ENCODE peak calls at places on chromosomes 12 and 14, in four cellular contexts. One of them, this sample, is unnamed.
A peak's percentile ranks its signal among the peaks of the same experiment; 100 is the strongest.

GRCh38 chr14:77556946-77557345 is 58.3 kb upstream of the ISM2 start:
- DNase-seq in Peyer's patch: no peak
- DNase-seq in endodermal cell: no peak
- DNase-seq in cardiac fibroblast: no peak
- DNase-seq in this sample: no peak

GRCh38 chr14:87148655-87149054 is 844.3 kb downstream of the GALC start:
- DNase-seq in endodermal cell: no peak
- DNase-seq in Peyer's patch: no peak
- DNase-seq in cardiac fibroblast: no peak
- DNase-seq in this sample: no peak

GRCh38 chr12:99092100-99092851 is 447.2 kb downstream of the APAF1 start:
- DNase-seq in endodermal cell: no peak
- DNase-seq in cardiac fibroblast: no peak
- DNase-seq in Peyer's patch: no peak
- DNase-seq in this sample: no peak

GRCh38 chr14:82412545-82412944 is 878.9 kb upstream of the SEL1L start:
- DNase-seq in endodermal cell: no peak
- DNase-seq in Peyer's patch: no peak
- DNase-seq in cardiac fibroblast: no peak
- DNase-seq in this sample: no peak

GRCh38 chr12:90896164-90896563 is 58.8 kb downstream of the CCER1 start:
- DNase-seq in cardiac fibroblast: peak; percentile 51
- DNase-seq in endodermal cell: peak; percentile 50
- DNase-seq in Peyer's patch: no peak
- DNase-seq in this sample: no peak

GRCh38 chr14:92646952-92647461 is 101.4 kb downstream of the LGMN start:
- DNase-seq in cardiac fibroblast: peak; percentile 97
- DNase-seq in Peyer's patch: no peak
- DNase-seq in endodermal cell: no peak
- DNase-seq in this sample: no peak

GRCh38 chr14:74524813-74525135 is 31.2 kb downstream of the ISCA2 start:
- DNase-seq in cardiac fibroblast: no peak
- DNase-seq in Peyer's patch: no peak
- DNase-seq in endodermal cell: no peak
- DNase-seq in this sample: no peak

GRCh38 chr14:50773632-50774541 is 57.1 kb downstream of the NIN start:
- DNase-seq in endodermal cell: peak; percentile 91
- DNase-seq in cardiac fibroblast: peak; percentile 41
- DNase-seq in Peyer's patch: no peak
- DNase-seq in this sample: no peak

GRCh38 chr12:12376636-12377448 is 20.0 kb downstream of the BORCS5 start:
- DNase-seq in endodermal cell: no peak
- DNase-seq in cardiac fibroblast: peak; percentile 88
- DNase-seq in Peyer's patch: no peak
- DNase-seq in this sample: peak; percentile 57

GRCh38 chr14:70624972-70625371 is 16.7 kb upstream of the TTC9 start:
- DNase-seq in Peyer's patch: no peak
- DNase-seq in cardiac fibroblast: no peak
- DNase-seq in endodermal cell: no peak
- DNase-seq in this sample: no peak

GRCh38 chr14:103723176-103724081 is 7.8 kb downstream of the ZFYVE21 start:
- DNase-seq in Peyer's patch: no peak
- DNase-seq in cardiac fibroblast: peak; percentile 21
- DNase-seq in endodermal cell: no peak
- DNase-seq in this sample: no peak

GRCh38 chr14:95841680-95842079 is 35.0 kb upstream of the TUNAR start:
- DNase-seq in cardiac fibroblast: no peak
- DNase-seq in endodermal cell: no peak
- DNase-seq in Peyer's patch: no peak
- DNase-seq in this sample: no peak

GRCh38 chr14:101821528-101821927 is 60.0 kb downstream of the PPP2R5C start:
- DNase-seq in cardiac fibroblast: no peak
- DNase-seq in Peyer's patch: peak; percentile 65
- DNase-seq in endodermal cell: no peak
- DNase-seq in this sample: no peak

GRCh38 chr14:50670196-50670875 is 2.2 kb upstream of the SAV1 start:
- DNase-seq in Peyer's patch: no peak
- DNase-seq in cardiac fibroblast: no peak
- DNase-seq in endodermal cell: peak; percentile 67
- DNase-seq in this sample: no peak

GRCh38 chr14:75222208-75222701 is 45.8 kb upstream of the TMED10 start:
- DNase-seq in Peyer's patch: peak; percentile 67
- DNase-seq in cardiac fibroblast: peak; percentile 88
- DNase-seq in endodermal cell: no peak
- DNase-seq in this sample: peak; percentile 55

GRCh38 chr12:132356686-132357622 is 27.6 kb upstream of the GALNT9 start:
- DNase-seq in cardiac fibroblast: peak; percentile 81
- DNase-seq in endodermal cell: peak; percentile 92
- DNase-seq in Peyer's patch: peak; percentile 53
- DNase-seq in this sample: no peak

GRCh38 chr14:31677630-31678029 is 116.4 kb downstream of the NUBPL start:
- DNase-seq in Peyer's patch: no peak
- DNase-seq in cardiac fibroblast: no peak
- DNase-seq in endodermal cell: no peak
- DNase-seq in this sample: no peak

GRCh38 chr12:55706840-55707671 is 648 bp downstream of the ITGA7 start:
- DNase-seq in cardiac fibroblast: no peak
- DNase-seq in endodermal cell: peak; percentile 87
- DNase-seq in Peyer's patch: no peak
- DNase-seq in this sample: no peak

GRCh38 chr12:96989916-96990315 is 82.9 kb downstream of the NEDD1 start:
- DNase-seq in Peyer's patch: no peak
- DNase-seq in endodermal cell: peak; percentile 87
- DNase-seq in cardiac fibroblast: no peak
- DNase-seq in this sample: no peak

GRCh38 chr14:78586681-78587080 is 416.5 kb downstream of the NRXN3 start:
- DNase-seq in endodermal cell: no peak
- DNase-seq in Peyer's patch: no peak
- DNase-seq in cardiac fibroblast: no peak
- DNase-seq in this sample: no peak

GRCh38 chr12:31323466-31324115 is 2.4 kb downstream of the SINHCAF start:
- DNase-seq in Peyer's patch: peak; percentile 81
- DNase-seq in cardiac fibroblast: peak; percentile 13
- DNase-seq in endodermal cell: no peak
- DNase-seq in this sample: peak; percentile 80

GRCh38 chr12:76083761-76084276 is 666 bp downstream of the NAP1L1 start:
- DNase-seq in Peyer's patch: peak; percentile 80
- DNase-seq in cardiac fibroblast: peak; percentile 80
- DNase-seq in endodermal cell: peak; percentile 94
- DNase-seq in this sample: peak; percentile 82

GRCh38 chr12:57612711-57613426 is 1.6 kb downstream of the ARHGEF25 start:
- DNase-seq in Peyer's patch: no peak
- DNase-seq in cardiac fibroblast: no peak
- DNase-seq in endodermal cell: peak; percentile 45
- DNase-seq in this sample: no peak

GRCh38 chr12:107105410-107105703 is 12.0 kb upstream of the CRY1 start:
- DNase-seq in endodermal cell: no peak
- DNase-seq in Peyer's patch: no peak
- DNase-seq in cardiac fibroblast: no peak
- DNase-seq in this sample: no peak

GRCh38 chr14:75720828-75721227 is 59.8 kb downstream of the TTLL5 start:
- DNase-seq in Peyer's patch: no peak
- DNase-seq in endodermal cell: no peak
- DNase-seq in cardiac fibroblast: peak; percentile 93
- DNase-seq in this sample: no peak

GRCh38 chr12:58976146-58976545 is 55.8 kb upstream of the LRIG3 start:
- DNase-seq in Peyer's patch: no peak
- DNase-seq in endodermal cell: no peak
- DNase-seq in cardiac fibroblast: no peak
- DNase-seq in this sample: no peak

GRCh38 chr12:79186506-79186905 is 321.9 kb downstream of the SYT1 start:
- DNase-seq in cardiac fibroblast: no peak
- DNase-seq in endodermal cell: no peak
- DNase-seq in Peyer's patch: no peak
- DNase-seq in this sample: no peak

GRCh38 chr12:83945871-83946270 is 966.7 kb downstream of the SLC6A15 start:
- DNase-seq in endodermal cell: no peak
- DNase-seq in cardiac fibroblast: peak; percentile 26
- DNase-seq in Peyer's patch: no peak
- DNase-seq in this sample: no peak

GRCh38 chr12:92745874-92746553 is 43.2 kb downstream of the PLEKHG7 start:
- DNase-seq in cardiac fibroblast: peak; percentile 97
- DNase-seq in Peyer's patch: peak; percentile 64
- DNase-seq in endodermal cell: no peak
- DNase-seq in this sample: no peak

GRCh38 chr12:22082190-22082701 is 36.2 kb downstream of the CMAS start:
- DNase-seq in cardiac fibroblast: no peak
- DNase-seq in Peyer's patch: no peak
- DNase-seq in endodermal cell: peak; percentile 60
- DNase-seq in this sample: no peak

GRCh38 chr14:93923586-93923985 is 3.6 kb upstream of the FAM181A start:
- DNase-seq in cardiac fibroblast: no peak
- DNase-seq in endodermal cell: no peak
- DNase-seq in Peyer's patch: no peak
- DNase-seq in this sample: no peak

GRCh38 chr12:52311282-52311643 is 9.9 kb downstream of the KRT83 start:
- DNase-seq in Peyer's patch: no peak
- DNase-seq in endodermal cell: peak; percentile 35
- DNase-seq in cardiac fibroblast: peak; percentile 59
- DNase-seq in this sample: no peak

GRCh38 chr12:52310622-52311281 is 10.4 kb downstream of the KRT83 start:
- DNase-seq in endodermal cell: no peak
- DNase-seq in cardiac fibroblast: peak; percentile 29
- DNase-seq in Peyer's patch: no peak
- DNase-seq in this sample: no peak

GRCh38 chr12:52307836-52308806 is 13.1 kb downstream of the KRT83 start:
- DNase-seq in cardiac fibroblast: peak; percentile 29
- DNase-seq in endodermal cell: peak; percentile 96
- DNase-seq in Peyer's patch: peak; percentile 53
- DNase-seq in this sample: peak; percentile 68

GRCh38 chr12:52305921-52306705 is 14.8 kb upstream of the KRT81 start:
- DNase-seq in cardiac fibroblast: no peak
- DNase-seq in Peyer's patch: no peak
- DNase-seq in endodermal cell: peak; percentile 75
- DNase-seq in this sample: no peak

DNA sequence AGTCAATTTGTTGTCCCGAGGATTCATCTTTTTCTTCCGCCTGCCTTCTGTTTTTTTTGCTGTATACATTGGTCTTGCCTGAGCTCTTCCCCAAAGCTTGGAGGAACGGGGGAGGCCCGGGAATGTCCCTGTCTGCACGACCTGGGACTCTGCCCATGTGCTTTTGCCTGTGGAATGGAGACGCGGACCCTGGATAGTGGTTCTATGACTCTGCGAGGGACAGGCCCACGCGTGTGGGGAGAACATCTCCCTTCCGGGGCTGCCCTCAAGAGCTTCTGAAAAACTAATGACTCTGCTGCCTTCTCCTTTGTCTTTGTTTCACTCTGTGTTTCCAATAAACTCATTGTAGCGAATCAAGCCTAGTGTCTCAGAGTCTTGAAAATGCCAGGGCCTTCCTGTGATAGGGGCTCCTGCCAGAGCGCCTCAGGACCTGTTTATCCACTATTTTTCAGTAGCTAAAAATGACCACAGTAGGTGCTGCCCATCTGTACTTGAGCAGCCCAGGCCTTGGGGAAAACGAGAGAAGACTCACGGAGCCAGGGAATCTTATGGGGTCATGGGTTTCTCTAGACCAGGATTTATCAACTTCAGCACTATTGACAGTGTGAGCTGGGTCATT is 12.3 kb downstream of the KRT83 start:
- DNase-seq in cardiac fibroblast: no peak
- DNase-seq in Peyer's patch: no peak
- DNase-seq in endodermal cell: no peak
- DNase-seq in this sample: no peak
- H3K4me3 ChIP-seq in cardiac fibroblast: no peak overlapping the region
- H3K4me3 ChIP-seq in Peyer's patch: peak overlapping the region; percentile 46
- H3K4me3 ChIP-seq in endodermal cell: peak overlapping the region; percentile 72
- H3K4me3 ChIP-seq in this sample: no peak overlapping the region

GRCh38 chr14:61211476-61212262 is 69.5 kb downstream of the TMEM30B start:
- DNase-seq in Peyer's patch: no peak
- DNase-seq in cardiac fibroblast: no peak
- DNase-seq in endodermal cell: no peak
- DNase-seq in this sample: no peak
- H3K4me3 ChIP-seq in Peyer's patch: no peak overlapping the region
- H3K4me3 ChIP-seq in cardiac fibroblast: no peak overlapping the region
- H3K4me3 ChIP-seq in endodermal cell: no peak overlapping the region
- H3K4me3 ChIP-seq in this sample: no peak overlapping the region

GRCh38 chr14:105475916-105476845 is 1.6 kb downstream of the CRIP2 start:
- DNase-seq in Peyer's patch: no peak
- DNase-seq in endodermal cell: peak; percentile 79
- DNase-seq in cardiac fibroblast: peak; percentile 79
- DNase-seq in this sample: no peak
- H3K4me3 ChIP-seq in Peyer's patch: peak overlapping the region; percentile 94
- H3K4me3 ChIP-seq in endodermal cell: no peak overlapping the region
- H3K4me3 ChIP-seq in cardiac fibroblast: peak overlapping the region; percentile 72
- H3K4me3 ChIP-seq in this sample: no peak overlapping the region

GRCh38 chr14:34629657-34630529 is at the start of gene SNX6:
- DNase-seq in Peyer's patch: peak; percentile 91
- DNase-seq in endodermal cell: peak; percentile 92
- DNase-seq in cardiac fibroblast: peak; percentile 80
- DNase-seq in this sample: peak; percentile 86

GRCh38 chr14:34629344-34629656 is 648 bp downstream of the SNX6 start:
- DNase-seq in endodermal cell: no peak
- DNase-seq in Peyer's patch: no peak
- DNase-seq in cardiac fibroblast: no peak
- DNase-seq in this sample: no peak

GRCh38 chr14:34632451-34632850 is 2.5 kb upstream of the SNX6 start:
- DNase-seq in Peyer's patch: no peak
- DNase-seq in cardiac fibroblast: no peak
- DNase-seq in endodermal cell: no peak
- DNase-seq in this sample: no peak

GRCh38 chr14:34633697-34634096 is 3.7 kb upstream of the SNX6 start:
- DNase-seq in Peyer's patch: no peak
- DNase-seq in endodermal cell: no peak
- DNase-seq in cardiac fibroblast: no peak
- DNase-seq in this sample: no peak

DNA sequence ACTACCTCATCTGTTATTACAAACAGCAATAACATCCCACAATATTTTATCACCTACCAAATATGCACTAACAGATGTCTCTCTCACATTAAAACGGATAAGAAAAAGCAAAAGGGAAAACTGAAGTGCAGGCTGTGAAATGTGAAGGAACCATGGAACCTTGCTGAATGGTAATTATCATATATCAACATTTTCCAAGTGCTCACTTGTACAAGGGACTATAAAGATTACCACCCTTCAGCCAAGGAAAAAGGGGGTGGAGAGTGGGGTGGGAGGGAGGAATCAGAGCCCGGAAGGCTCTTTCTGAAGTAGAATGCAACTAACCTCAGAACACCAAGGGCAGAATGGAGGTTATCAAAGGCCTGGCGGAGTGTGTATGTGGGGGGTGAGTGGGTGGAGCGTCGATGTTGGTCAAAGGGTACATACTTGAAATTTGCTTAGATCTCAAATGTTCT is 1.2 kb downstream of the SNX6 start:
- DNase-seq in cardiac fibroblast: peak; percentile 29
- DNase-seq in endodermal cell: peak; percentile 20
- DNase-seq in Peyer's patch: peak; percentile 50
- DNase-seq in this sample: no peak
- H3K4me3 ChIP-seq in cardiac fibroblast: peak overlapping the region; percentile 100
- H3K4me3 ChIP-seq in endodermal cell: peak overlapping the region; percentile 92
- H3K4me3 ChIP-seq in Peyer's patch: peak overlapping the region; percentile 97
- H3K4me3 ChIP-seq in this sample: peak overlapping the region; percentile 92

This sample was measured in GM06990.